ENCODE peak calls at places on chromosomes 13 and 19, in four cellular contexts. X, S, Y and P are unnamed samples.

GRCh38 chr19:45798995-45799517 is 6.4 kb upstream of the DMWD start:
- DNase-seq in Y (peak; percentile 90), X (peak; percentile 89), S (peak; percentile 55), P (peak; percentile 61)

GRCh38 chr19:21127001-21127400 is 14.8 kb upstream of the ZNF431 start:
- DNase-seq in S (no peak), X (no peak), Y (no peak), P (no peak)

GRCh38 chr13:31334547-31334946 is 134.8 kb downstream of the B3GLCT start:
- DNase-seq in Y (no peak), S (no peak), X (no peak), P (no peak)

GRCh38 chr19:17424743-17425365 is 5.0 kb downstream of the MVB12A start:
- DNase-seq in S (peak; percentile 36), X (peak; percentile 56), Y (peak; percentile 64), P (peak; percentile 80)

GRCh38 chr19:18646535-18647370 is 9.9 kb downstream of the KLHL26 start:
- DNase-seq in Y (no peak), X (no peak), S (no peak), P (no peak)

GRCh38 chr13:114230117-114230516 is 4.6 kb upstream of the CDC16 start:
- DNase-seq in X (peak; percentile 36), Y (no peak), S (no peak), P (no peak)

GRCh38 chr19:812819-813358 is 8.9 kb downstream of the PLPPR3 start:
- DNase-seq in S (no peak), Y (no peak), X (no peak), P (no peak)

GRCh38 chr13:22801402-22802003 is 379.3 kb upstream of the SGCG start:
- DNase-seq in Y (peak; percentile 15), X (peak; percentile 6), S (peak; percentile 38), P (no peak)

GRCh38 chr19:46951236-46951986 is 68.2 kb upstream of the NPAS1 start:
- DNase-seq in X (peak; percentile 76), S (peak; percentile 85), Y (peak; percentile 37), P (no peak)

DNA sequence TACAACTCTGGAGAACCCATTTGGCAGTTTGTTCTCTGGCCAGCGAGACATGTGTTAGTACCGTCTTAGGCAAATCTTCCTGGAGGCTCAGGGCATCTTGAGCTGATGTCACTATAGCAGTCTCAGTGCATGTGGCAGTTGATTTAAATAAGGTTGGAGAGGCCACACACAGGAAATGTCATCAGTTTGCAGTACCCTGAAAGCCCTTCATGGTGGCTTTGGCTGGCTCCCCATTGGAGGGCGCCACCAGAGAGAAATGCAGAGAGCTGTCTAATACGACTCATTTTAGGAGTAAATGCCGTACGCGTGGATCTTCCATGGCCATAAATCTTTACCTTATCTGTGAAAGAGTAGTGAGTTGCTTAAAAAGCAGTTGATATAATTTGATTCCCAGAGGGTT is 163.1 kb downstream of the STK24 start:
- DNase-seq in X (no peak), Y (no peak), S (no peak), P (no peak)
- TF ChIP-seq CTCF in X (no peak), Y (no peak), S (no peak), P (no peak)

GRCh38 chr19:49690073-49690655 is 752 bp upstream of the CPT1C start:
- DNase-seq in X (peak; percentile 55), S (no peak), Y (no peak), P (no peak)
- TF ChIP-seq CTCF in X (no peak), S (no peak), Y (no peak), P (peak; percentile 18)

GRCh38 chr19:3656747-3657394 is 30.3 kb upstream of the CACTIN start:
- DNase-seq in S (peak; percentile 60), X (no peak), Y (no peak), P (no peak)
- TF ChIP-seq CTCF in S (no peak), X (no peak), Y (no peak), P (no peak)

DNA sequence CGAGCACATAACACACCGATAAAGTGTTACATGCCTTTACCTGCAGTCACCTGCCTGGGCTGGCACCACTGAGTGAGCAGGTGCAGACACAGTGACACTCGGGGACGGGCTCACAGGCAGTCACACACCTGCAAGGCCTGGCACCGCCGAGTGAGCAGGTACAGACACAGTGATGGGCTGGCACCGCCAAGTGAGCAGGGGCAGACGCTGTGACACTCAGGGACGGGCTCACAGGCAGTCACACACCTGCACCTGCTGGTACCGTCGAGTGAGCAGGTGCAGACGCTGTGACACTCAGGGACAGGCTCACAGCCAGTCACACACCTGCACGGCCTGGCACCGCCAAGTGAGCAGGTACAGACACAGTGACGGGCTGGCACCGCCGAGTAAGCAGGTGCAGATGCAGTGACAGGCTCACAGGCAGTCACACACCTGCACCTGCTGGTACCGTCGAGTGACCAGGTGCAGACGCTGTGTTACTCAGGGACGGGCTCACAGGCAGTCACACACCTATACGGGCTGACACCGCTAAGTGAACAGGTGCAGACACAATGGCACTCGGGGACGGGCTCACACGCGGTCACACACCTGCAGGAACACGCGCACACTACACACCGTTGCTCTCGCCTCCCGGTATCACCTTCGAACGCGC is 470 bp downstream of the ZNF835 start:
- DNase-seq in X (no peak), Y (no peak), S (no peak), P (no peak)
- TF ChIP-seq CTCF in X (no peak), Y (no peak), S (no peak), P (no peak)

GRCh38 chr13:77919351-77920294 is 992 bp upstream of the EDNRB start:
- DNase-seq in X (peak; percentile 26), S (peak; percentile 10), Y (peak; percentile 52), P (peak; percentile 43)

GRCh38 chr13:77915676-77916075 is 3.0 kb downstream of the EDNRB start:
- DNase-seq in Y (no peak), X (no peak), S (no peak), P (no peak)

GRCh38 chr13:77916481-77916880 is 2.1 kb downstream of the EDNRB start:
- DNase-seq in X (no peak), Y (no peak), S (no peak), P (no peak)

GRCh38 chr13:77918391-77919261 is at the start of gene EDNRB:
- DNase-seq in S (peak; percentile 72), X (peak; percentile 28), Y (peak; percentile 47), P (peak; percentile 43)
- TF ChIP-seq CTCF in S (no peak), X (no peak), Y (peak; percentile 22), P (no peak)

GRCh38 chr13:87814444-87814843 is 143.3 kb downstream of the SLITRK5 start:
- DNase-seq in X (no peak), S (no peak), Y (no peak), P (no peak)

GRCh38 chr13:87810920-87811344 is 139.8 kb downstream of the SLITRK5 start:
- DNase-seq in Y (no peak), X (no peak), S (no peak), P (no peak)

GRCh38 chr13:87810391-87810801 is 139.2 kb downstream of the SLITRK5 start:
- DNase-seq in Y (no peak), S (peak; percentile 62), X (no peak), P (no peak)
- TF ChIP-seq CTCF in Y (no peak), S (no peak), X (no peak), P (no peak)